ENCODE peak calls at places on chromosomes 13 and 19, in eight cellular contexts. V, K, E, M, R, H, P and J are unnamed samples.

GRCh38 chr19:57935731-57936130 is 529 bp upstream of the ZNF418 start:
- DNase-seq in V (no peak), K (no peak), E (no peak), M (no peak), R (no peak), H (no peak), P (no peak), J (no peak)

GRCh38 chr19:9009935-9010651 is at the start of gene MUC16:
- DNase-seq in V (no peak), K (no peak), E (no peak), M (no peak), R (no peak), H (no peak), P (no peak), J (no peak)

GRCh38 chr19:47109541-47110375 is 3.8 kb downstream of the ZC3H4 start:
- DNase-seq in V (no peak), K (no peak), E (peak), M (peak), R (no peak), H (no peak), P (no peak), J (peak)

GRCh38 chr19:13848811-13849241 is 28.1 kb upstream of the NANOS3 start:
- DNase-seq in V (no peak), K (no peak), E (no peak), M (no peak), R (no peak), H (no peak), P (no peak), J (no peak)

GRCh38 chr13:49046002-49046401 is 70.3 kb downstream of the FNDC3A start:
- DNase-seq in V (no peak), K (no peak), E (no peak), M (no peak), R (no peak), H (no peak), P (no peak), J (no peak)

GRCh38 chr13:53782400-53783030 is 753.9 kb downstream of the OLFM4 start:
- DNase-seq in V (peak), K (peak), E (no peak), M (no peak), R (no peak), H (no peak), P (no peak), J (no peak)

GRCh38 chr13:67574320-67575233 is 344.4 kb upstream of the PCDH9 start:
- DNase-seq in V (no peak), K (no peak), E (no peak), M (no peak), R (no peak), H (no peak), P (no peak), J (no peak)

GRCh38 chr13:71218960-71219359 is 648.0 kb downstream of the DACH1 start:
- DNase-seq in V (peak), K (no peak), E (no peak), M (no peak), R (no peak), H (no peak), P (no peak), J (no peak)

GRCh38 chr13:41568143-41568989 is 111.0 kb downstream of the RGCC start:
- DNase-seq in V (no peak), K (no peak), E (no peak), M (no peak), R (no peak), H (no peak), P (no peak), J (no peak)

GRCh38 chr19:5472303-5472702 is 17.1 kb downstream of the ZNRF4 start:
- DNase-seq in V (no peak), K (no peak), E (no peak), M (no peak), R (no peak), H (no peak), P (no peak), J (no peak)
- H3K27ac ChIP-seq in V (no peak), K (no peak), E (no peak), M (no peak), R (no peak), H (no peak), P (no peak), J (no peak)

GRCh38 chr19:48720613-48721296 is 1.2 kb upstream of the MAMSTR start:
- DNase-seq in V (peak), K (peak), E (peak), M (peak), R (peak), H (peak), P (peak), J (peak)

GRCh38 chr19:48722196-48722708 is 2.7 kb upstream of the MAMSTR start:
- DNase-seq in V (no peak), K (no peak), E (no peak), M (no peak), R (no peak), H (peak), P (no peak), J (no peak)

GRCh38 chr19:48718711-48719231 is 754 bp downstream of the MAMSTR start:
- DNase-seq in V (no peak), K (no peak), E (no peak), M (no peak), R (no peak), H (peak), P (no peak), J (no peak)

GRCh38 chr19:48719263-48720171 is at the start of gene MAMSTR:
- DNase-seq in V (no peak), K (peak), E (no peak), M (no peak), R (no peak), H (peak), P (peak), J (no peak)

GRCh38 chr19:48720251-48720612 is 707 bp upstream of the MAMSTR start:
- DNase-seq in V (no peak), K (no peak), E (no peak), M (no peak), R (no peak), H (peak), P (no peak), J (no peak)
- H3K4me3 ChIP-seq in V (no peak), K (peak), E (no peak), M (no peak), R (peak), H (peak), P (no peak), J (peak)

GRCh38 chr19:1668339-1669123 is 16.1 kb upstream of the TCF3 start:
- DNase-seq in V (no peak), K (peak), E (no peak), M (no peak), R (no peak), H (peak), P (no peak), J (peak)
- H3K27ac ChIP-seq in V (no peak), K (no peak), E (no peak), M (no peak), R (no peak), H (no peak), P (no peak), J (no peak)

GRCh38 chr19:5632657-5633056 is 9.8 kb downstream of the SAFB start:
- DNase-seq in V (no peak), K (no peak), E (no peak), M (no peak), R (no peak), H (no peak), P (no peak), J (no peak)

GRCh38 chr19:5628919-5629481 is 6.1 kb downstream of the SAFB start:
- DNase-seq in V (no peak), K (no peak), E (no peak), M (no peak), R (no peak), H (no peak), P (no peak), J (no peak)

GRCh38 chr19:5632241-5632612 is 9.3 kb downstream of the SAFB start:
- DNase-seq in V (no peak), K (no peak), E (no peak), M (no peak), R (no peak), H (no peak), P (no peak), J (no peak)

GRCh38 chr19:5628470-5628869 is 5.6 kb downstream of the SAFB start:
- DNase-seq in V (no peak), K (no peak), E (no peak), M (no peak), R (no peak), H (no peak), P (no peak), J (no peak)

GRCh38 chr19:5631511-5632240 is 8.8 kb downstream of the SAFB start:
- DNase-seq in V (no peak), K (no peak), E (no peak), M (no peak), R (no peak), H (no peak), P (no peak), J (no peak)
- H3K4me3 ChIP-seq in V (no peak), K (no peak), E (no peak), M (no peak), R (no peak), H (no peak), P (no peak), J (no peak)

GRCh38 chr19:38701455-38702063 is 42.7 kb downstream of the CAPN12 start:
- DNase-seq in V (no peak), K (no peak), E (no peak), M (no peak), R (no peak), H (no peak), P (peak), J (no peak)

GRCh38 chr19:38699647-38700349 is 44.5 kb downstream of the CAPN12 start:
- DNase-seq in V (no peak), K (no peak), E (no peak), M (no peak), R (no peak), H (no peak), P (no peak), J (no peak)

GRCh38 chr19:38699027-38699346 is 45.3 kb downstream of the CAPN12 start:
- DNase-seq in V (no peak), K (no peak), E (no peak), M (no peak), R (no peak), H (no peak), P (no peak), J (no peak)

GRCh38 chr19:38700933-38701454 is 43.3 kb downstream of the CAPN12 start:
- DNase-seq in V (no peak), K (no peak), E (no peak), M (no peak), R (no peak), H (no peak), P (no peak), J (no peak)

DNA sequence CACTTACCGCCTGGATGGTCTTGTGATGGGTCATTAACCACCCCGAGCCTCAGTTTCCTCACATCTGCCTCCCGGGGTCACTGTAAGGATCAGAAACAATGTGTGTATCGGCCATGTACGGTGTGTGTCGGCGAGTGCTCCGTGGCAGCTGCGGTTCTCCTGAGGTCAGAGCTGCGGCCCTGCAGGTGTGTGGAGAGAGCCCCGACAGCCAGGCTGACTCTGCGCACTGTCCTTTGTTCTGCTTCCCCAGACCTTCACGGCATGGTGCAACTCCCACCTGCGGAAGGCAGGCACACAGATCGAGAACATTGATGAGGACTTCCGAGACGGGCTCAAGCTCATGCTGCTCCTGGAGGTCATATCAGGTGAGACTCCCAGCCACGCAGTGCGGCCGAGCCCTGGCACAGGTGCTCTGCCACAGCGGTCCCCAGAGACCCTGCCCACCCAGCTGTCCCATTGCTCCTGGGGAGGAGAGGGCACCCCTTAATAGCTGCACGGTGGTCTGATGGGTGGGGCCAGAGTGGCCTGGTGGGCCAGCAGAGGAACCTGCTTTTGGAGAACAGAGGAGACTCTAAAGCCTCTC is 43.8 kb downstream of the CAPN12 start:
- DNase-seq in V (no peak), K (no peak), E (no peak), M (no peak), R (no peak), H (no peak), P (no peak), J (no peak)
- H3K27ac ChIP-seq in V (no peak), K (no peak), E (no peak), M (no peak), R (peak), H (peak), P (peak), J (no peak)

GRCh38 chr19:1646931-1647663 is 5.3 kb downstream of the TCF3 start:
- DNase-seq in V (no peak), K (no peak), E (no peak), M (no peak), R (no peak), H (no peak), P (no peak), J (no peak)

GRCh38 chr19:1646149-1646930 is 6.1 kb downstream of the TCF3 start:
- DNase-seq in V (no peak), K (no peak), E (no peak), M (no peak), R (no peak), H (peak), P (no peak), J (no peak)

GRCh38 chr19:1644070-1644469 is 8.3 kb downstream of the TCF3 start:
- DNase-seq in V (no peak), K (no peak), E (no peak), M (no peak), R (no peak), H (peak), P (no peak), J (no peak)

GRCh38 chr19:1647664-1648155 is 4.7 kb downstream of the TCF3 start:
- DNase-seq in V (no peak), K (no peak), E (no peak), M (no peak), R (no peak), H (no peak), P (no peak), J (no peak)

GRCh38 chr19:1645299-1645698 is 7.1 kb downstream of the TCF3 start:
- DNase-seq in V (no peak), K (no peak), E (no peak), M (no peak), R (no peak), H (peak), P (no peak), J (no peak)
- H3K4me3 ChIP-seq in V (no peak), K (no peak), E (no peak), M (no peak), R (no peak), H (no peak), P (no peak), J (no peak)

GRCh38 chr19:45567609-45568008 is 17.0 kb downstream of the OPA3 start:
- DNase-seq in V (no peak), K (no peak), E (no peak), M (no peak), R (no peak), H (no peak), P (no peak), J (no peak)
- H3K27ac ChIP-seq in V (no peak), K (no peak), E (no peak), M (no peak), R (no peak), H (no peak), P (no peak), J (no peak)

GRCh38 chr13:42905542-42905941 is 86.5 kb downstream of the EPSTI1 start:
- DNase-seq in V (no peak), K (no peak), E (no peak), M (no peak), R (no peak), H (no peak), P (no peak), J (no peak)

GRCh38 chr13:42907745-42908144 is 84.3 kb downstream of the EPSTI1 start:
- DNase-seq in V (no peak), K (no peak), E (no peak), M (no peak), R (no peak), H (no peak), P (no peak), J (no peak)

DNA sequence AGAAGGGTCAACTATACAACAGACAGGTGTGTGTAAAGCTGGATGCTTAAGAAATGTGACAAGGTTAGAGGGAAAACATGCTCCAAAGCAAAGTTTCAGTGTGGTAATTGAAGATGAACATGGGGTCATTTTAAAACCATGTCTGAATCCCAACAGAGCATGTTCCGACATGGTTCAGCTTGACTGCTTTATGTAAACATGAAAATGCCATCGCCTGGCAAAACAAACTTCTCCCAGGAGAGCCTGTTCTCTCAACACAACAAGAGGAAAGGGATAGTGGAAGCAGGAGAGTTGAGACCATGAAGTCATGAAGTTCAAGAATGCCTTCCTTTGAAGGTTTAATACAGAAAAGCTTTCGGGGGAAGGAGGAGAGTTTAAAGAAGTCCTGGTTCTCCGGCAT is 85.8 kb downstream of the EPSTI1 start:
- DNase-seq in V (no peak), K (no peak), E (no peak), M (no peak), R (no peak), H (no peak), P (no peak), J (no peak)
- H3K4me3 ChIP-seq in V (no peak), K (no peak), E (no peak), M (no peak), R (no peak), H (no peak), P (no peak), J (no peak)

DNA sequence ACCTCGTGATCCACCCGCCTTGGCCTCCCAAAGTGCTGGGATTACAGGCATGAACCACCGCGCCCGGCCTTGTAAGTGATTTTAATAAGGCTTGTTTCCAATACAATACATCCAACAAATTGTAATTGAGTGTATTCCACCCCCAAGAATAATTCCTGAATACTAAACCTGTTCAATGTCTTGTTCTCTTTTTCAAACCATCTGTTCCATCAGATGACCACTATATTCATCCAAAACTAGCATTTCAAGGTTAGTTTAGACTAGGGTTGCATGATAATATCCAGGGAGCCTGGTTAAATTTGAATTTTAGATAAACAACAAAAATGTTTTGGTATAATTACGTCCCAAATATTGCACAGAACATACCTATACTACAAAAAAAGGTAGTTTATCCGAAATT is 135.4 kb upstream of the WASF3 start:
- DNase-seq in V (no peak), K (no peak), E (no peak), M (no peak), R (no peak), H (no peak), P (no peak), J (no peak)
- H3K27ac ChIP-seq in V (no peak), K (no peak), E (no peak), M (no peak), R (no peak), H (no peak), P (no peak), J (no peak)